ENCODE peak calls at places on chromosomes 1 and 21, in eight cellular contexts. One of them, this sample, is unnamed.

GRCh38 chr1:206685256-206685748 is 597 bp downstream of the MAPKAPK2 start:
- DNase-seq in aorta: peak; percentile 57
- DNase-seq in left lung: peak; percentile 86
- DNase-seq in GM23248: peak; percentile 76
- DNase-seq in cardiac muscle cell: peak; percentile 58
- DNase-seq in upper lobe of right lung: peak; percentile 78
- DNase-seq in mesendoderm: no peak
- DNase-seq in vagina: no peak
- DNase-seq in this sample: peak; percentile 41

GRCh38 chr1:25917996-25918395 is 11.8 kb upstream of the STMN1 start:
- DNase-seq in aorta: no peak
- DNase-seq in left lung: no peak
- DNase-seq in GM23248: no peak
- DNase-seq in cardiac muscle cell: peak; percentile 28
- DNase-seq in upper lobe of right lung: no peak
- DNase-seq in mesendoderm: peak; percentile 88
- DNase-seq in vagina: no peak
- DNase-seq in this sample: no peak

GRCh38 chr1:14263207-14263606 is 335.3 kb upstream of the KAZN start:
- DNase-seq in aorta: no peak
- DNase-seq in left lung: no peak
- DNase-seq in GM23248: no peak
- DNase-seq in cardiac muscle cell: no peak
- DNase-seq in upper lobe of right lung: no peak
- DNase-seq in mesendoderm: no peak
- DNase-seq in vagina: no peak
- DNase-seq in this sample: no peak

GRCh38 chr1:8040586-8040985 is 14.5 kb upstream of the ERRFI1 start:
- DNase-seq in aorta: peak; percentile 93
- DNase-seq in left lung: no peak
- DNase-seq in GM23248: peak; percentile 99
- DNase-seq in cardiac muscle cell: no peak
- DNase-seq in upper lobe of right lung: no peak
- DNase-seq in mesendoderm: no peak
- DNase-seq in vagina: no peak
- DNase-seq in this sample: peak; percentile 92

GRCh38 chr21:31616216-31616615 is 43.3 kb upstream of the SOD1 start:
- DNase-seq in aorta: no peak
- DNase-seq in left lung: no peak
- DNase-seq in GM23248: no peak
- DNase-seq in cardiac muscle cell: no peak
- DNase-seq in upper lobe of right lung: no peak
- DNase-seq in mesendoderm: no peak
- DNase-seq in vagina: no peak
- DNase-seq in this sample: no peak

GRCh38 chr1:62336638-62337534 is 17.7 kb upstream of the KANK4 start:
- DNase-seq in aorta: no peak
- DNase-seq in left lung: no peak
- DNase-seq in GM23248: no peak
- DNase-seq in cardiac muscle cell: no peak
- DNase-seq in upper lobe of right lung: no peak
- DNase-seq in mesendoderm: no peak
- DNase-seq in vagina: no peak
- DNase-seq in this sample: no peak

GRCh38 chr1:183569141-183569540 is 21.1 kb downstream of the NCF2 start:
- DNase-seq in aorta: no peak
- DNase-seq in left lung: no peak
- DNase-seq in GM23248: peak; percentile 49
- DNase-seq in cardiac muscle cell: no peak
- DNase-seq in upper lobe of right lung: no peak
- DNase-seq in mesendoderm: peak; percentile 74
- DNase-seq in vagina: no peak
- DNase-seq in this sample: no peak

GRCh38 chr1:110677526-110677925 is 2.8 kb upstream of the KCNA3 start:
- DNase-seq in aorta: no peak
- DNase-seq in left lung: no peak
- DNase-seq in GM23248: no peak
- DNase-seq in cardiac muscle cell: no peak
- DNase-seq in upper lobe of right lung: no peak
- DNase-seq in mesendoderm: no peak
- DNase-seq in vagina: no peak
- DNase-seq in this sample: no peak

GRCh38 chr1:186481303-186481888 is 20.5 kb upstream of the PDC start:
- DNase-seq in aorta: no peak
- DNase-seq in left lung: no peak
- DNase-seq in GM23248: no peak
- DNase-seq in cardiac muscle cell: no peak
- DNase-seq in upper lobe of right lung: no peak
- DNase-seq in mesendoderm: no peak
- DNase-seq in vagina: no peak
- DNase-seq in this sample: no peak

GRCh38 chr1:246703581-246703980 is 20.6 kb upstream of the SCCPDH start:
- DNase-seq in aorta: peak; percentile 71
- DNase-seq in left lung: no peak
- DNase-seq in GM23248: peak; percentile 9
- DNase-seq in cardiac muscle cell: no peak
- DNase-seq in upper lobe of right lung: no peak
- DNase-seq in mesendoderm: no peak
- DNase-seq in vagina: no peak
- DNase-seq in this sample: no peak

GRCh38 chr1:68442822-68443556 is 6.8 kb downstream of the RPE65 start:
- DNase-seq in aorta: no peak
- DNase-seq in left lung: no peak
- DNase-seq in GM23248: peak; percentile 87
- DNase-seq in cardiac muscle cell: peak; percentile 53
- DNase-seq in upper lobe of right lung: no peak
- DNase-seq in mesendoderm: peak; percentile 73
- DNase-seq in vagina: no peak
- DNase-seq in this sample: no peak

GRCh38 chr1:17148950-17149608 is 29.8 kb upstream of the PADI2 start:
- DNase-seq in aorta: no peak
- DNase-seq in left lung: peak; percentile 59
- DNase-seq in GM23248: peak; percentile 33
- DNase-seq in cardiac muscle cell: no peak
- DNase-seq in upper lobe of right lung: no peak
- DNase-seq in mesendoderm: no peak
- DNase-seq in vagina: no peak
- DNase-seq in this sample: no peak

GRCh38 chr1:117095237-117095636 is 26.3 kb downstream of the TRIM45 start:
- DNase-seq in aorta: no peak
- DNase-seq in left lung: no peak
- DNase-seq in GM23248: peak; percentile 68
- DNase-seq in cardiac muscle cell: no peak
- DNase-seq in upper lobe of right lung: no peak
- DNase-seq in mesendoderm: no peak
- DNase-seq in vagina: no peak
- DNase-seq in this sample: no peak

GRCh38 chr1:172135076-172135672 is 285.3 kb upstream of the C1orf105 start:
- DNase-seq in aorta: no peak
- DNase-seq in left lung: no peak
- DNase-seq in GM23248: no peak
- DNase-seq in cardiac muscle cell: no peak
- DNase-seq in upper lobe of right lung: no peak
- DNase-seq in mesendoderm: peak; percentile 54
- DNase-seq in vagina: no peak
- DNase-seq in this sample: no peak

DNA sequence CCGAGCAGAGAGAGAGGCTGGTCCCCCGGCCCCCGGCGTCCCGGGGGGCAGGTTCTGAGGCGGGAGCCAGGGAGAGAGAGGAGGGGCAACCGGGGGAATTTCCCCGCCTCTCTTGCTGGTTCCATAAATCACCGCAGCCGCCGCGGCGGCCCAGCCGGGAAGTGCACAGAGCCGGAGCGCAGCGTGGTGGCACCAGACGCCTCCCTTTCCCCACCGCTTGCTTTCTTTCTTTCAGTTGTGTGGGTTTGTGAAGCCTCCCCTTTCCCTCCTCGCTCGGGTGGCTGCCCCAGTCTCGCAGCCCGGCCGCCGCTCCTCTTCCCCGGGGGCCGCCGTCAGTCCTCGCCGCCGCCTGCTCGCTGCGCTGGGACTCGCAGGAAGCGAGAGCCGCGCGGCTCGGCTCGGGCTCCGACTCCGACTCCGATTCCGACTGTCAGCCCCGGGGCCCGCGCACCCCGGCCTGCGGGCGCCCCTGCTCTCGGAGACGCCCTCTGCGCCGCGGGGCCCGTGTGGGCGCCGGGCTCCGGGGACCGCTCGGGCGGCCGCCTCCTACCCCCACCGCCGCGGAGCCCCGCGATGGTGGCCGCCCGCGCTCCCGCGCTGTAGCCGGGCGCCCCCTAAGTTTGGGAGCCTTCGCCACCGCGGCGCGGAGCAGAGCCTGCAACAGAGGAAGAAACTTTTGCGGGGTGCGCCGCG is at the start of gene CACHD1:
- DNase-seq in aorta: peak; percentile 85
- DNase-seq in left lung: peak; percentile 90
- DNase-seq in GM23248: peak; percentile 84
- DNase-seq in cardiac muscle cell: peak; percentile 88
- DNase-seq in upper lobe of right lung: peak; percentile 89
- DNase-seq in mesendoderm: peak; percentile 89
- DNase-seq in vagina: no peak
- DNase-seq in this sample: peak; percentile 88
- H3K27ac ChIP-seq in aorta: peak within 1 kb of the TSS; percentile 1
- H3K27ac ChIP-seq in left lung: peak within 1 kb of the TSS; percentile 76
- H3K27ac ChIP-seq in GM23248: no peak within 1 kb of the TSS
- H3K27ac ChIP-seq in cardiac muscle cell: peak within 1 kb of the TSS; percentile 55
- H3K27ac ChIP-seq in upper lobe of right lung: peak within 1 kb of the TSS; percentile 59
- H3K27ac ChIP-seq in mesendoderm: peak within 1 kb of the TSS; percentile 79
- H3K27ac ChIP-seq in vagina: peak within 1 kb of the TSS; percentile 93
- H3K27ac ChIP-seq in this sample: peak within 1 kb of the TSS; percentile 82

GRCh38 chr21:37467082-37467481 is 100.5 kb downstream of the DYRK1A start:
- DNase-seq in aorta: no peak
- DNase-seq in left lung: no peak
- DNase-seq in GM23248: no peak
- DNase-seq in cardiac muscle cell: no peak
- DNase-seq in upper lobe of right lung: no peak
- DNase-seq in mesendoderm: no peak
- DNase-seq in vagina: no peak
- DNase-seq in this sample: no peak
- H3K4me1 ChIP-seq in aorta: peaks cover 13% of the 10 kb centered on the region
- H3K4me1 ChIP-seq in left lung: peaks cover 33% of the 10 kb centered on the region
- H3K4me1 ChIP-seq in GM23248: peaks cover 18% of the 10 kb centered on the region
- H3K4me1 ChIP-seq in cardiac muscle cell: peaks cover 9% of the 10 kb centered on the region
- H3K4me1 ChIP-seq in upper lobe of right lung: peaks cover 26% of the 10 kb centered on the region
- H3K4me1 ChIP-seq in mesendoderm: no peaks in the 10 kb centered on the region
- H3K4me1 ChIP-seq in vagina: peaks cover 17% of the 10 kb centered on the region
- H3K4me1 ChIP-seq in this sample: peaks cover 18% of the 10 kb centered on the region

GRCh38 chr1:184648160-184648855 is 106.3 kb downstream of the EDEM3 start:
- DNase-seq in aorta: no peak
- DNase-seq in left lung: no peak
- DNase-seq in GM23248: no peak
- DNase-seq in cardiac muscle cell: no peak
- DNase-seq in upper lobe of right lung: no peak
- DNase-seq in mesendoderm: no peak
- DNase-seq in vagina: no peak
- DNase-seq in this sample: no peak

GRCh38 chr1:184648856-184649201 is 105.8 kb downstream of the EDEM3 start:
- DNase-seq in aorta: no peak
- DNase-seq in left lung: no peak
- DNase-seq in GM23248: no peak
- DNase-seq in cardiac muscle cell: no peak
- DNase-seq in upper lobe of right lung: no peak
- DNase-seq in mesendoderm: no peak
- DNase-seq in vagina: no peak
- DNase-seq in this sample: no peak

GRCh38 chr1:184650177-184650866 is 104.3 kb downstream of the EDEM3 start:
- DNase-seq in aorta: no peak
- DNase-seq in left lung: no peak
- DNase-seq in GM23248: no peak
- DNase-seq in cardiac muscle cell: no peak
- DNase-seq in upper lobe of right lung: no peak
- DNase-seq in mesendoderm: no peak
- DNase-seq in vagina: no peak
- DNase-seq in this sample: no peak

GRCh38 chr1:184647471-184647870 is 107.2 kb downstream of the EDEM3 start:
- DNase-seq in aorta: no peak
- DNase-seq in left lung: no peak
- DNase-seq in GM23248: peak; percentile 21
- DNase-seq in cardiac muscle cell: no peak
- DNase-seq in upper lobe of right lung: no peak
- DNase-seq in mesendoderm: no peak
- DNase-seq in vagina: no peak
- DNase-seq in this sample: no peak

DNA sequence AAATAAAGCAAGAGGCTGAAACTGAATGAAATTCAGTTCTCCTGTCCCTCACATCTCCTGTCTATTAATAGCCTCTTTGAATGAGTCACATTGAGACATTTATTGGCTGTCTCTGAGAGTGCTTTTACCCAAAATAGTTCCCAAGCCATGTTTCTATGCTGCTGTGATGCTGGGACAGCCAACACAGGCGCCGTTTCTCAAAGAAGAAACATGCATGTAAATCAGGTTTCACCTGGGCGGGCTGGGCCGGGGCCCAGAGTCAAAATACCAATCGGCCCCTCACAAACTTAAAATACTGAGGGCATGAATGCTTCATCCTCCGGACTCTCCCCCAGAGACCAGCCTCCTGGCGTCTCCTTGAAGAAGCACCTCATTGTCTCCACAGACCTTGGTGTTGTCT is 105.2 kb downstream of the EDEM3 start:
- DNase-seq in aorta: no peak
- DNase-seq in left lung: no peak
- DNase-seq in GM23248: peak; percentile 76
- DNase-seq in cardiac muscle cell: no peak
- DNase-seq in upper lobe of right lung: no peak
- DNase-seq in mesendoderm: no peak
- DNase-seq in vagina: no peak
- DNase-seq in this sample: no peak
- H3K27ac ChIP-seq in aorta: no peak overlapping the region
- H3K27ac ChIP-seq in left lung: no peak overlapping the region
- H3K27ac ChIP-seq in GM23248: no peak overlapping the region
- H3K27ac ChIP-seq in cardiac muscle cell: no peak overlapping the region
- H3K27ac ChIP-seq in upper lobe of right lung: no peak overlapping the region
- H3K27ac ChIP-seq in mesendoderm: no peak overlapping the region
- H3K27ac ChIP-seq in vagina: no peak overlapping the region
- H3K27ac ChIP-seq in this sample: no peak overlapping the region

DNA sequence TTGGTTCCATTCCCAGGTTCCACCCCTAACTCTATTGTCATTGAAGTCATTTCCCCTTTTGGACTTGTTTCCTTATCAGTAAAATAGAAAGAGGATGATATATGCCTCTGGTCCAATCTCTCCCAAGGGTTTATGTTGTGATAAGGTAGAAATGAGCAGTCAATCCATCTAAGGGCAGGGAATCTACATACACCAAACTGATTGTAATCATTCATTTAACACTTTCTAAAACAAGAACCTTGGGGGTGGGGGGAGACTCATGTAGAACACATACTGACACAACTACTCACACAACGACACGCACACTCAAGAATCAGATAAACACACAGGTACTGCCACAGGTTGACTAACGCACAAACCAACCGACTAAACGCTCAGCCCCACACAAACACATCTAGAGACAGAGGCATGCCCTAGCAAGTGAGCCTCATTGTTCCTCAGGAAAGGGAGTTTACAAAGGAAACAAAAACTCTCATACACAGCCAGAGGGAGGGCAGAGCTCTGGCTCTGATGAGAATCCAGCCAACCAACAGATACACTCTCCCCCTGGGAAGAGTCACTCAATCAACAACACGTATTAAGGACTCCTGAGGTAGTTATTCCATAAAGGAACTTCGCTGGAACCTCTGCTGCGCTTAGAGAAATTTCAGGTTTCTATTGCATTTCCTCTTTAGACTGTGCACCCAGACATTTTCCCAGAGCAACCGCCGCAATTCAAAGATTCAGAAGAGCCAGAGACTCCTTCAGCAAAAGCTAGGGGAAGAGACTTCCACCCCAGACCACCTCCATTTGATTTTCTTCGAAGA is 982 bp downstream of the F11R start:
- DNase-seq in aorta: no peak
- DNase-seq in left lung: no peak
- DNase-seq in GM23248: peak; percentile 19
- DNase-seq in cardiac muscle cell: no peak
- DNase-seq in upper lobe of right lung: peak; percentile 23
- DNase-seq in mesendoderm: peak; percentile 71
- DNase-seq in vagina: no peak
- DNase-seq in this sample: no peak
- H3K4me1 ChIP-seq in aorta: no peaks in the 10 kb centered on the region
- H3K4me1 ChIP-seq in left lung: peaks cover 55% of the 10 kb centered on the region
- H3K4me1 ChIP-seq in GM23248: peaks cover 8% of the 10 kb centered on the region
- H3K4me1 ChIP-seq in cardiac muscle cell: peaks cover 14% of the 10 kb centered on the region
- H3K4me1 ChIP-seq in upper lobe of right lung: peaks cover 46% of the 10 kb centered on the region
- H3K4me1 ChIP-seq in mesendoderm: peaks cover 11% of the 10 kb centered on the region
- H3K4me1 ChIP-seq in vagina: peaks cover 29% of the 10 kb centered on the region
- H3K4me1 ChIP-seq in this sample: peaks cover 41% of the 10 kb centered on the region

This sample was measured in thyroid gland.